ENCODE peak calls at places on chromosomes 4 and X, in four cellular contexts. D is astrocyte, Q is Panc1, H is right cardiac atrium. Y is an unnamed sample. For H3K4me1, the result is how much of the 10 kb centered on the place peaks cover.

GRCh38 chrX:155105919-155106318 is 34.6 kb downstream of the BRCC3 start:
- DNase-seq in Q (no peak), H (no peak), D (no peak), Y (no peak)

GRCh38 chr4:8201341-8201781 is 2.3 kb downstream of the SH3TC1 start:
- DNase-seq in H (no peak), D (no peak), Q (no peak), Y (no peak)

GRCh38 chr4:36399762-36400353 is 118.4 kb downstream of the DTHD1 start:
- DNase-seq in H (no peak), Q (peak), D (peak), Y (no peak)

GRCh38 chr4:38231626-38232025 is 271.4 kb downstream of the PTTG2 start:
- DNase-seq in Q (no peak), D (no peak), H (no peak), Y (no peak)

GRCh38 chr4:143356493-143356892 is 19.8 kb downstream of the GAB1 start:
- DNase-seq in H (no peak), D (no peak), Q (no peak), Y (no peak)

GRCh38 chrX:334331-334891 is 15.8 kb upstream of the GTPBP6 start:
- DNase-seq in Q (no peak), H (peak), D (no peak), Y (no peak)

GRCh38 chr4:2042207-2042946 is 16.8 kb upstream of the NAT8L start:
- DNase-seq in D (no peak), Q (no peak), H (no peak), Y (no peak)

GRCh38 chr4:107600993-107601392 is 119.0 kb downstream of the PAPSS1 start:
- DNase-seq in D (peak), Q (no peak), H (no peak), Y (no peak)

GRCh38 chr4:156638925-156639605 is 332.5 kb downstream of the PDGFC start:
- DNase-seq in D (peak), Q (no peak), H (no peak), Y (no peak)

GRCh38 chr4:150139297-150139696 is 61.1 kb downstream of the DCLK2 start:
- DNase-seq in D (peak), Q (no peak), H (no peak), Y (no peak)

GRCh38 chr4:113636438-113636818 is 125.1 kb downstream of the CAMK2D start:
- DNase-seq in Q (no peak), D (no peak), H (no peak), Y (no peak)
- H3K4me1 ChIP-seq in Q (under half), D (under half), H (under half), Y (half or more)

GRCh38 chr4:180814875-180815417 is 1428.3 kb upstream of the TENM3 start:
- DNase-seq in H (no peak), Q (no peak), D (no peak), Y (no peak)
- H3K4me1 ChIP-seq in H (under half), Q (under half), D (under half), Y (under half)

DNA sequence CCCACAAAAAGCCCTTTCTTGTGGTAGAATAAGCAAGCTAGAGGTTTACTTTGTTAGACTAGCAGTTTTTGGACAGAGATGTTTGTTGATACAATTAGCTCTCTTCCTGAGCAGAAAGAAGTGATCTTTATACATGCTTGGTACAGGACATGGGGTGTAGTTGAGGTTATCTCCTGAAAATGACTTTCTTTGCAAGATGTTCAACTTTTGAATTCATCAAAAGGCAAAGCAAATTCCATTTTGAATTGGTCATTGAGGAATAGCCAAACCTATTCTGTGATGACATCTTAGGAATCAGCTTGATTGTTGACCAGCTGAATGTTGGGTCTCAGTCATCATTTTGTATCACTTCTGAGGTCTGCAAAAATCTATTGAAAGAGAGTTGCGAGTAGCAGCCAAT is 3.8 kb downstream of the CPE start:
- DNase-seq in H (no peak), Q (no peak), D (no peak), Y (no peak)
- H3K4me1 ChIP-seq in H (under half), Q (under half), D (under half), Y (under half)

GRCh38 chr4:118751634-118752293 is 66.6 kb downstream of the METTL14 start:
- DNase-seq in H (no peak), D (peak), Q (no peak), Y (no peak)

GRCh38 chr4:118753685-118754084 is 68.5 kb downstream of the METTL14 start:
- DNase-seq in D (no peak), H (no peak), Q (no peak), Y (no peak)

GRCh38 chr4:118754890-118755289 is 69.7 kb downstream of the METTL14 start:
- DNase-seq in Q (no peak), H (no peak), D (no peak), Y (no peak)

GRCh38 chr4:118752551-118752950 is 67.4 kb downstream of the METTL14 start:
- DNase-seq in Q (no peak), D (peak), H (no peak), Y (no peak)

GRCh38 chr4:118753096-118753495 is 67.9 kb downstream of the METTL14 start:
- DNase-seq in Q (no peak), H (no peak), D (no peak), Y (no peak)
- H3K4me1 ChIP-seq in Q (under half), H (under half), D (under half), Y (under half)

DNA sequence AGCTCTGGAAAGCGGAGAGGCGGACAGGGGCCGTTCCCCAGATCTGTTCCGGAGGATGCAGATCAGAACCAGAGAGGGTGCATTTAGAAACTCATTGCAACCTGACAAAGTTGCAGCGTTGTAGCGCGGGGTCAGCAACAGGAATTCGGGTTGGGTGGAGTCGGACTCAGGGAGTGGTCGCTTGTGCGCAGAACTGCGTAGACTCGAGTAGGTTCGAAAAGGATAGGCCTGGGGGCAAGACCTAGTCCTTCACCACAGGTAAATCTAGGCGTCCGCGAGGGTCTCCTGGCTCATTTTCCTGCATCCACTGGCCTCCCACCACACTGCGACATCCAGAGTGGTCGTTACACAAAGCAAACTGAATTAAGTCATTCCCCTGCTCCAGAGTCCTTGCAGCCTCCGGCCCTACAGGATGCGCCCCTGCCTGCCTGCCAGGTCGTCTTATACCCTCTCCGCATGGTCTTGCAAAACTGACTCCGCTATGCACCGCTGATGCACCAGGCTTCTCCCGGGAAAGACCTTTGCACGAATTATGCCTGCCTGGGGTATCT is 4.7 kb upstream of the ZNF518B start:
- DNase-seq in H (no peak), D (no peak), Q (no peak), Y (no peak)
- H3K4me1 ChIP-seq in H (under half), D (under half), Q (under half), Y (under half)

GRCh38 chr4:139668658-139669201 is 3.1 kb downstream of the MGST2 start:
- DNase-seq in D (no peak), Q (no peak), H (no peak), Y (no peak)
- H3K4me1 ChIP-seq in D (under half), Q (under half), H (under half), Y (under half)

DNA sequence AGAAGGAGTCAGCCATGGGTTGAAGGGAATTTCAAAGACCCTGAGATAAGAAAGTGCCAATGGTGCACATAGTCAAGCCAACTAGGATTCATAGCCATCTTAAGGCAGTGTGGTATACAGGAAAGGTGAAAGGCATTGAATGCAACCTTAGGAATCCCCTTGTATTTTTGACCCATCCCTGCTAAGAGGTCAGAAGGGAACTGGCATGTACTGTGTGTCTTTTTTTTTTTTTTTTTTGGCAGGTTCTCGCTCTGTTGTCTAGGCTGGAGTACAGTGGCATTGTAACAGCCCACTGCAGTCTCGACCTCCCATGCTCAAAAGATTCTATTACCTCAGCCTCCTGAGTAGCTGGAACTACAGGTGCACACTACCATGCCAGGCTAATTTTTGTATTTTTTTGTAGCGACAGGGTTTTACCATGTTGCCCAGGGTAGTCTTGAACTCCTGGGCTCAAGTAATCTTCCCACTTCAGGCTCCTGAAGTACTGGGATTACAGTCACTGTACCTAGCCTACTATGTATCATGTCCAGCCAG is 40.8 kb downstream of the VSIG4 start:
- DNase-seq in Q (no peak), H (no peak), D (no peak), Y (no peak)
- H3K4me1 ChIP-seq in Q (under half), H (under half), D (under half), Y (under half)

DNA sequence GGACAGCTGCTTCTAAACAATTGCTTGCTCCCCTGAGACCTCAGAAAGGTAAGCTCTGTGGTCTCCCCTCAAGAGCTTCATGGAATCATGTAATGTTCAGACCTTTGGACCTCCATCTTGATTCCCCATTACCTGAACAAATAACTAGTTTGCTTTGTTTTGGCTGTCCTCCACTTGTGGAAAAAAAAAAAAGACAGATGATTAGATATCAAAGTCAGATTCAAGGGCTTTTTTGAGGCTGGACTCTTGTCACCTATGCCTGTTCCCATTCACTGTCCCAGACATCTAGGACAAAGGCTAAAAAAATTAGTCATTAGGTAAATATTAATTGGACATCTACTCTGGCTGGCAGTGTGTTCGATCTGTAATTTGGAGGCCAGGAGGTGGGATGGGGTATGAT is 13.3 kb downstream of the TMEM255A start:
- DNase-seq in D (no peak), Q (no peak), H (no peak), Y (no peak)
- H3K4me1 ChIP-seq in D (under half), Q (under half), H (under half), Y (under half)

GRCh38 chrX:148540114-148540513 is 39.7 kb downstream of the AFF2 start:
- DNase-seq in D (no peak), Q (no peak), H (no peak), Y (no peak)

GRCh38 chrX:148538582-148538981 is 38.2 kb downstream of the AFF2 start:
- DNase-seq in Q (no peak), D (no peak), H (no peak), Y (no peak)

GRCh38 chrX:148536961-148537360 is 36.5 kb downstream of the AFF2 start:
- DNase-seq in H (no peak), Q (no peak), D (peak), Y (no peak)

GRCh38 chrX:148535639-148536038 is 35.2 kb downstream of the AFF2 start:
- DNase-seq in D (no peak), Q (no peak), H (no peak), Y (no peak)

GRCh38 chrX:148537556-148538182 is 37.3 kb downstream of the AFF2 start:
- DNase-seq in D (no peak), H (no peak), Q (no peak), Y (no peak)
- H3K4me1 ChIP-seq in D (under half), H (under half), Q (under half), Y (under half)